ENCODE peak calls at places on chromosomes 13 and 19, in five cellular contexts. A is B cell; H is fibroblast of the aortic adventitia; K is naive thymus-derived CD8-positive, alpha-beta T cell; U is activated CD8-positive, alpha-beta memory T cell treated with anti-CD3 and anti-CD28 coated beads, Interleukin-2, amount 50 U/mL, for 4 hours. R is an unnamed sample.

GRCh38 chr19:38685666-38686529 is 38.4 kb downstream of the ACTN4 start:
- DNase-seq in A (no peak), H (peak; percentile 83), K (no peak), U (no peak), R (no peak)

GRCh38 chr13:76438050-76438449 is 448.2 kb downstream of the KCTD12 start:
- DNase-seq in A (no peak), H (no peak), K (no peak), U (no peak), R (no peak)

GRCh38 chr13:32629866-32630265 is 43.6 kb downstream of the PDS5B start:
- DNase-seq in A (no peak), H (no peak), K (no peak), U (no peak), R (no peak)

GRCh38 chr13:19071161-19071936 is 110.3 kb downstream of the TUBA3C start:
- DNase-seq in A (no peak), H (no peak), K (no peak), U (no peak), R (no peak)

GRCh38 chr19:58318297-58318696 is 8.5 kb upstream of the ZSCAN22 start:
- DNase-seq in A (no peak), H (no peak), K (no peak), U (no peak), R (no peak)

GRCh38 chr13:21047591-21048282 is 13.6 kb downstream of the LATS2 start:
- DNase-seq in A (no peak), H (no peak), K (no peak), U (no peak), R (no peak)

GRCh38 chr13:81686877-81687276 is 1346.0 kb upstream of the SPRY2 start:
- DNase-seq in A (no peak), H (no peak), K (no peak), U (no peak), R (no peak)

GRCh38 chr19:54464624-54465266 is 1.2 kb upstream of the LENG9 start:
- DNase-seq in A (peak; percentile 85), H (peak; percentile 62), K (peak; percentile 55), U (peak; percentile 67), R (peak; percentile 97)

GRCh38 chr19:7868671-7869452 is 5.3 kb downstream of the PRR36 start:
- DNase-seq in A (peak; percentile 98), H (peak; percentile 34), K (peak; percentile 94), U (peak; percentile 84), R (peak; percentile 86)

R was measured in Peyer's patch.